ENCODE peak calls at places on chromosomes 3 and 15, in ten cellular contexts. N is epithelial cell of esophagus; D is caudate nucleus; I is colonic mucosa; Z is hypothalamus; L is NCI-H345; Y is neuronal stem cell; P is CD4-positive, alpha-beta memory T cell; U is transverse colon; A is WERI-Rb-1. G is an unnamed sample.

GRCh38 chr3:194276768-194277546 is 74.2 kb downstream of the CPN2 start:
- DNase-seq in N (no peak), D (no peak), I (peak), Z (no peak), L (no peak), Y (no peak), P (no peak), U (peak), A (no peak), G (no peak)

GRCh38 chr3:170259853-170260386 is 37.7 kb downstream of the PRKCI start:
- DNase-seq in N (peak), D (no peak), I (no peak), Z (no peak), L (no peak), Y (no peak), P (no peak), U (no peak), A (no peak), G (no peak)

GRCh38 chr3:136351905-136352304 is 101.8 kb downstream of the PCCB start:
- DNase-seq in N (peak), D (no peak), I (no peak), Z (no peak), L (no peak), Y (no peak), P (no peak), U (no peak), A (no peak), G (no peak)

GRCh38 chr3:122536634-122537033 is 21.9 kb upstream of the KPNA1 start:
- DNase-seq in N (no peak), D (no peak), I (no peak), Z (no peak), L (no peak), Y (no peak), P (no peak), U (no peak), A (no peak), G (no peak)

GRCh38 chr3:31092748-31093607 is 198.5 kb upstream of the GADL1 start:
- DNase-seq in N (no peak), D (no peak), I (no peak), Z (no peak), L (no peak), Y (no peak), P (no peak), U (no peak), A (no peak), G (no peak)

GRCh38 chr15:88621789-88622604 is 857 bp downstream of the AEN start:
- DNase-seq in N (peak), D (no peak), I (peak), Z (no peak), L (no peak), Y (no peak), P (peak), U (peak), A (no peak), G (no peak)

GRCh38 chr3:59749291-59749690 is 699.5 kb upstream of the CFAP20DC start:
- DNase-seq in N (no peak), D (no peak), I (no peak), Z (no peak), L (no peak), Y (no peak), P (no peak), U (no peak), A (no peak), G (no peak)

GRCh38 chr15:31241888-31242287 is 84.7 kb upstream of the KLF13 start:
- DNase-seq in N (no peak), D (no peak), I (no peak), Z (no peak), L (no peak), Y (no peak), P (peak), U (no peak), A (no peak), G (no peak)

GRCh38 chr3:151085227-151085888 is at the start of gene MED12L:
- DNase-seq in N (peak), D (peak), I (peak), Z (peak), L (peak), Y (peak), P (peak), U (peak), A (peak), G (no peak)

GRCh38 chr15:28919679-28920655 is 34.2 kb downstream of the APBA2 start:
- DNase-seq in N (no peak), D (no peak), I (no peak), Z (no peak), L (no peak), Y (no peak), P (no peak), U (no peak), A (no peak), G (no peak)

G was measured in cortex of kidney.